ENCODE peak calls at places on chromosome X, in five cellular contexts. One of them, this sample, is unnamed.

GRCh38 chrX:110363241-110363640 is 4.6 kb downstream of the RTL9 start:
- DNase-seq in neural progenitor cell: no peak
- DNase-seq in Peyer's patch: no peak
- DNase-seq in mesenchymal stem cell: no peak
- DNase-seq in heart left ventricle: no peak
- DNase-seq in this sample: no peak

GRCh38 chrX:134026732-134027311 is 41.4 kb upstream of the GPC3 start:
- DNase-seq in neural progenitor cell: peak; percentile 77
- DNase-seq in Peyer's patch: peak; percentile 71
- DNase-seq in mesenchymal stem cell: peak; percentile 49
- DNase-seq in heart left ventricle: peak; percentile 19
- DNase-seq in this sample: no peak

GRCh38 chrX:153441981-153442380 is 3.9 kb downstream of the TREX2 start:
- DNase-seq in neural progenitor cell: no peak
- DNase-seq in Peyer's patch: no peak
- DNase-seq in mesenchymal stem cell: no peak
- DNase-seq in heart left ventricle: no peak
- DNase-seq in this sample: no peak

GRCh38 chrX:133655262-133655913 is 240.1 kb upstream of the GPC4 start:
- DNase-seq in neural progenitor cell: no peak
- DNase-seq in Peyer's patch: no peak
- DNase-seq in mesenchymal stem cell: no peak
- DNase-seq in heart left ventricle: no peak
- DNase-seq in this sample: no peak

GRCh38 chrX:56564921-56565861 is 1.8 kb downstream of the UBQLN2 start:
- DNase-seq in neural progenitor cell: peak; percentile 9
- DNase-seq in Peyer's patch: no peak
- DNase-seq in mesenchymal stem cell: no peak
- DNase-seq in heart left ventricle: no peak
- DNase-seq in this sample: no peak

GRCh38 chrX:136780738-136781137 is at the start of gene ARHGEF6:
- DNase-seq in neural progenitor cell: no peak
- DNase-seq in Peyer's patch: peak; percentile 81
- DNase-seq in mesenchymal stem cell: no peak
- DNase-seq in heart left ventricle: no peak
- DNase-seq in this sample: no peak

GRCh38 chrX:15750611-15751159 is 12.6 kb downstream of the CA5B start:
- DNase-seq in neural progenitor cell: no peak
- DNase-seq in Peyer's patch: no peak
- DNase-seq in mesenchymal stem cell: peak; percentile 57
- DNase-seq in heart left ventricle: no peak
- DNase-seq in this sample: no peak

GRCh38 chrX:155577682-155578081 is 35.1 kb downstream of the TMLHE start:
- DNase-seq in neural progenitor cell: no peak
- DNase-seq in Peyer's patch: no peak
- DNase-seq in mesenchymal stem cell: no peak
- DNase-seq in heart left ventricle: no peak
- DNase-seq in this sample: peak; percentile 13

GRCh38 chrX:13152511-13152868 is 108.1 kb upstream of the FAM9C start:
- DNase-seq in neural progenitor cell: no peak
- DNase-seq in Peyer's patch: no peak
- DNase-seq in mesenchymal stem cell: no peak
- DNase-seq in heart left ventricle: no peak
- DNase-seq in this sample: no peak

GRCh38 chrX:154732421-154733071 is 18.3 kb downstream of the GAB3 start:
- DNase-seq in neural progenitor cell: no peak
- DNase-seq in Peyer's patch: no peak
- DNase-seq in mesenchymal stem cell: peak; percentile 81
- DNase-seq in heart left ventricle: no peak
- DNase-seq in this sample: no peak

GRCh38 chrX:105228602-105229001 is 8.1 kb upstream of the TEX13A start:
- DNase-seq in neural progenitor cell: no peak
- DNase-seq in Peyer's patch: no peak
- DNase-seq in mesenchymal stem cell: no peak
- DNase-seq in heart left ventricle: no peak
- DNase-seq in this sample: no peak

GRCh38 chrX:53616921-53617320 is 69.6 kb downstream of the HUWE1 start:
- DNase-seq in neural progenitor cell: peak; percentile 54
- DNase-seq in Peyer's patch: no peak
- DNase-seq in mesenchymal stem cell: no peak
- DNase-seq in heart left ventricle: no peak
- DNase-seq in this sample: no peak

GRCh38 chrX:113586281-113586898 is 745.8 kb upstream of the AMOT start:
- DNase-seq in neural progenitor cell: no peak
- DNase-seq in Peyer's patch: no peak
- DNase-seq in mesenchymal stem cell: no peak
- DNase-seq in heart left ventricle: no peak
- DNase-seq in this sample: no peak

GRCh38 chrX:100410901-100411801 is 1.1 kb upstream of the PCDH19 start:
- DNase-seq in neural progenitor cell: peak; percentile 47
- DNase-seq in Peyer's patch: no peak
- DNase-seq in mesenchymal stem cell: no peak
- DNase-seq in heart left ventricle: no peak
- DNase-seq in this sample: no peak

GRCh38 chrX:78313526-78313925 is 13.9 kb downstream of the CYSLTR1 start:
- DNase-seq in neural progenitor cell: no peak
- DNase-seq in Peyer's patch: no peak
- DNase-seq in mesenchymal stem cell: no peak
- DNase-seq in heart left ventricle: no peak
- DNase-seq in this sample: no peak

GRCh38 chrX:16148896-16149295 is 18.4 kb upstream of the MAGEB17 start:
- DNase-seq in neural progenitor cell: no peak
- DNase-seq in Peyer's patch: no peak
- DNase-seq in mesenchymal stem cell: no peak
- DNase-seq in heart left ventricle: no peak
- DNase-seq in this sample: no peak

GRCh38 chrX:39821709-39822095 is 276.1 kb downstream of the BCOR start:
- DNase-seq in neural progenitor cell: no peak
- DNase-seq in Peyer's patch: no peak
- DNase-seq in mesenchymal stem cell: no peak
- DNase-seq in heart left ventricle: no peak
- DNase-seq in this sample: no peak

GRCh38 chrX:152926279-152926678 is 28.4 kb downstream of the ZNF185 start:
- DNase-seq in neural progenitor cell: peak; percentile 59
- DNase-seq in Peyer's patch: peak; percentile 56
- DNase-seq in mesenchymal stem cell: peak; percentile 74
- DNase-seq in heart left ventricle: no peak
- DNase-seq in this sample: peak; percentile 57

GRCh38 chrX:43822015-43822414 is 60.2 kb downstream of the MAOB start:
- DNase-seq in neural progenitor cell: no peak
- DNase-seq in Peyer's patch: no peak
- DNase-seq in mesenchymal stem cell: peak; percentile 1
- DNase-seq in heart left ventricle: no peak
- DNase-seq in this sample: no peak

GRCh38 chrX:109793191-109793590 is 60.1 kb upstream of the ACSL4 start:
- DNase-seq in neural progenitor cell: no peak
- DNase-seq in Peyer's patch: no peak
- DNase-seq in mesenchymal stem cell: no peak
- DNase-seq in heart left ventricle: no peak
- DNase-seq in this sample: no peak

GRCh38 chrX:20951016-20951795 is 423.0 kb upstream of the CNKSR2 start:
- DNase-seq in neural progenitor cell: no peak
- DNase-seq in Peyer's patch: no peak
- DNase-seq in mesenchymal stem cell: no peak
- DNase-seq in heart left ventricle: no peak
- DNase-seq in this sample: no peak

DNA sequence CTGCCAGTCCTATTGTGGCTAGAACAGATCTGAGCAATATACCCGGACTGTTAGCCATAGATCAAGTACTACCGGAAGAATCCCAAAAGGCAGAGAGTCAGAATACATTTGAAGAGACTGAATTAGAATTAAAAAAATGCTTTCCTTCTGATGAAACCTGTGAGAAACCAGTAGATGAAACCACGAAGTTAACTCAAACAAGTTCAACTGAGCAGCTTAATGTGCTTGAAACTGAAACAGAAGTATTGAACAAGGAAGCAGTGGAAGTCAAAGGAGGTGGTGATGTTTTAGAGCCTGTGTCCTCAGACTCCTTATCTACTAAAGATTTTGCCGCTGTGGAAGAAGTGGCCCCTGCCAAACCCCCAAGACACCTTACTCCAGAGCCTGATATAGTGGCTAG is 46.8 kb downstream of the WDR44 start:
- DNase-seq in neural progenitor cell: no peak
- DNase-seq in Peyer's patch: no peak
- DNase-seq in mesenchymal stem cell: peak; percentile 4
- DNase-seq in heart left ventricle: no peak
- DNase-seq in this sample: no peak
- H3K4me3 ChIP-seq in neural progenitor cell: no peak overlapping the region
- H3K4me3 ChIP-seq in Peyer's patch: no peak overlapping the region
- H3K4me3 ChIP-seq in mesenchymal stem cell: no peak overlapping the region
- H3K4me3 ChIP-seq in heart left ventricle: no peak overlapping the region
- H3K4me3 ChIP-seq in this sample: no peak overlapping the region

GRCh38 chrX:44903107-44903506 is 30.1 kb downstream of the KDM6A start:
- DNase-seq in neural progenitor cell: no peak
- DNase-seq in Peyer's patch: no peak
- DNase-seq in mesenchymal stem cell: peak; percentile 73
- DNase-seq in heart left ventricle: no peak
- DNase-seq in this sample: no peak

GRCh38 chrX:44897539-44897938 is 24.6 kb downstream of the KDM6A start:
- DNase-seq in neural progenitor cell: no peak
- DNase-seq in Peyer's patch: no peak
- DNase-seq in mesenchymal stem cell: no peak
- DNase-seq in heart left ventricle: no peak
- DNase-seq in this sample: no peak

GRCh38 chrX:44903842-44904530 is 31.0 kb downstream of the KDM6A start:
- DNase-seq in neural progenitor cell: no peak
- DNase-seq in Peyer's patch: no peak
- DNase-seq in mesenchymal stem cell: no peak
- DNase-seq in heart left ventricle: no peak
- DNase-seq in this sample: no peak

GRCh38 chrX:44896566-44897186 is 23.7 kb downstream of the KDM6A start:
- DNase-seq in neural progenitor cell: no peak
- DNase-seq in Peyer's patch: no peak
- DNase-seq in mesenchymal stem cell: no peak
- DNase-seq in heart left ventricle: no peak
- DNase-seq in this sample: no peak

DNA sequence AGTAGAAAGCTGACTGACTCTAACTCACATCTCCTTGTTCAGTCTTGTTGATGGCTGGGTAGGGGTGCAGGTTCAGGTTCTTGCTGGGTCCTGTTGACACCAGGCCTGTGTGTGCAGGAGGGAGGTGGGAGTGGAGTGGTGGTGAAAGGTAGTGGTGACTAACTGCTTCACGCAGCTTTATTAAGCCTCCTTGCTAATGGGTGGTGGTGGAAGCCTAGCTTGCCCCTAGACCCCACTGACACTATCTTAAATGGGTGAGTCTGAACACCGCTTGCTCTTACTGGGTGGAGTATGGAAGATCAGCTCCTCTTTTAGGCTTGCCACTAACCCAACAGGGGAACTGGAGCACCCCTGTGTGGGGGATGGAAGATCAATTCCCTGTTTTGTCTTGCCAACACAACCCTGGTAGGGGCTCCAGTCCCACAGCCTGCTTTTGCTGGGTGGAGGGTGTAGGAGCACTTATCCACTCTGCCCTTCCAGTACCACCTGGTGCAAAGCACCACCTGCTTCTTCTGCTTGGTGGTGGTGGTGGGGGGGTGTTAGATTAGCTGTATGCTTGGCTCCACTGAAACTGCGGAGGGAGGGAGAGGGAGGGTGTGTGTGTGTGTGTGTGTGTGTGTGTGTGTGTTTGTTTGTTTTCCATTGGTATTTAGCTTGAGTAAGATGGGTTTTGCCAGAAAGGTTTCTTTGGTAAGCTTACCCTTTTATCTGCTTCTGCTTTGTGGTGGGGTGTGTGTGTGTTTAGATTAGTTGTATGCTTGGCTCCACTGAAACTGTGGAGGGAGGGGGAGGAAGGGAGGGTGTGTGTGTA is 25.6 kb downstream of the KDM6A start:
- DNase-seq in neural progenitor cell: no peak
- DNase-seq in Peyer's patch: no peak
- DNase-seq in mesenchymal stem cell: peak; percentile 46
- DNase-seq in heart left ventricle: no peak
- DNase-seq in this sample: no peak
- H3K9me3 ChIP-seq in neural progenitor cell: peaks cover 22% of the 10 kb centered on the region
- H3K9me3 ChIP-seq in Peyer's patch: no peaks in the 10 kb centered on the region
- H3K9me3 ChIP-seq in mesenchymal stem cell: peaks cover 16% of the 10 kb centered on the region
- H3K9me3 ChIP-seq in heart left ventricle: peaks cover 25% of the 10 kb centered on the region
- H3K9me3 ChIP-seq in this sample: peaks cover 5% of the 10 kb centered on the region

DNA sequence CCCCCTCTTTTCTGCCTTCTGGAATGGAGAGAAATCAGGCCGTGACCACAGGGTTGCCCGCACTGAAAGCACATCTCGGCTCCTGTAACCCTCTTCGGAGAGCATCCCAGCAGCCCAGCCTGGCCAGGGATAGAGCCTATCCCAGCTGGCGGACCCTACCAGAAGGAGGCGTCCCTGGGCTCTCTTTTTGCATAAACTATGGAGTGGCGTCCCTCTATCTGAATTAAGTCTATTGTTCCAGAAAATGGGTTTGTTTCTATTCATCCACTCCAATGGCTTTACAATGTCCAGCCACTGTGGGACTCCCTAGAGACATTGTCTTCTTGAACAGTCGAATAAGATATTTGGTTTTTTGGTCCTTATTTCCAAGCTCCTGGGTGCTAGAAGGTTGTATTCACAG is 689 bp upstream of the NHSL2 start:
- DNase-seq in neural progenitor cell: peak; percentile 76
- DNase-seq in Peyer's patch: no peak
- DNase-seq in mesenchymal stem cell: peak; percentile 42
- DNase-seq in heart left ventricle: no peak
- DNase-seq in this sample: no peak
- H3K4me3 ChIP-seq in neural progenitor cell: peak overlapping the region; percentile 73
- H3K4me3 ChIP-seq in Peyer's patch: no peak overlapping the region
- H3K4me3 ChIP-seq in mesenchymal stem cell: no peak overlapping the region
- H3K4me3 ChIP-seq in heart left ventricle: peak overlapping the region; percentile 46
- H3K4me3 ChIP-seq in this sample: no peak overlapping the region

GRCh38 chrX:2220296-2220695 is 280.5 kb downstream of the DHRSX start:
- DNase-seq in neural progenitor cell: no peak
- DNase-seq in Peyer's patch: no peak
- DNase-seq in mesenchymal stem cell: no peak
- DNase-seq in heart left ventricle: no peak
- DNase-seq in this sample: no peak
- H3K9me3 ChIP-seq in neural progenitor cell: no peaks in the 10 kb centered on the region
- H3K9me3 ChIP-seq in Peyer's patch: no peaks in the 10 kb centered on the region
- H3K9me3 ChIP-seq in mesenchymal stem cell: peaks cover 29% of the 10 kb centered on the region
- H3K9me3 ChIP-seq in heart left ventricle: peaks cover 53% of the 10 kb centered on the region
- H3K9me3 ChIP-seq in this sample: peaks cover 12% of the 10 kb centered on the region

GRCh38 chrX:35150052-35150451 is 207.5 kb downstream of the FAM47B start:
- DNase-seq in neural progenitor cell: no peak
- DNase-seq in Peyer's patch: no peak
- DNase-seq in mesenchymal stem cell: no peak
- DNase-seq in heart left ventricle: no peak
- DNase-seq in this sample: no peak
- H3K4me3 ChIP-seq in neural progenitor cell: no peak overlapping the region
- H3K4me3 ChIP-seq in Peyer's patch: no peak overlapping the region
- H3K4me3 ChIP-seq in mesenchymal stem cell: no peak overlapping the region
- H3K4me3 ChIP-seq in heart left ventricle: no peak overlapping the region
- H3K4me3 ChIP-seq in this sample: no peak overlapping the region

DNA sequence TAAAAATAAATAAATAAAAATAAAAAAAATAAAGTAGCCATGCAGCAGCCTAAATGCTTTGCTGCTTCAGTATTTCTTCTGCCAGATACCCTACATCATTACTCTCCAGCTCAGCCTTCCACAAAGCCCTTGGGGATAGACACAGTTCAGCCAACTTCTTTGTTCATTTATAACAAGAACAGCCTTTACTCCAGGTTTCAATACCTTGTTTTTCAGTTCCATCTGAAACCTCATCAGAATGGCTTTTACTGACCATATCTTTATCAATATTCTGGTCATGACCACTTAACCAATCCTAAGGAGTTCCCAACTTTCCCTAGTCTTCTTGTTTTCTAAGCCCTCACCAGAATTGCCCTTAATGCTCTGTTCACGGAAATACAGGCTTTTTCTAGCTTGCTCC is 128.3 kb upstream of the MED14 start:
- DNase-seq in neural progenitor cell: no peak
- DNase-seq in Peyer's patch: no peak
- DNase-seq in mesenchymal stem cell: no peak
- DNase-seq in heart left ventricle: no peak
- DNase-seq in this sample: no peak
- H3K9me3 ChIP-seq in neural progenitor cell: peaks cover 7% of the 10 kb centered on the region
- H3K9me3 ChIP-seq in Peyer's patch: no peaks in the 10 kb centered on the region
- H3K9me3 ChIP-seq in mesenchymal stem cell: peaks cover 8% of the 10 kb centered on the region
- H3K9me3 ChIP-seq in heart left ventricle: no peaks in the 10 kb centered on the region
- H3K9me3 ChIP-seq in this sample: no peaks in the 10 kb centered on the region